ENCODE peak calls at places on chromosome 21, in five cellular contexts. One of them, this sample, is unnamed.

GRCh38 chr21:42609806-42610205 is 43.6 kb upstream of the PDE9A start:
- DNase-seq in H1: no peak
- DNase-seq in astrocyte: no peak
- DNase-seq in PC-3: no peak
- DNase-seq in fibroblast of lung: no peak
- DNase-seq in this sample: no peak

GRCh38 chr21:25578070-25578961 is 29.0 kb downstream of the MRPL39 start:
- DNase-seq in astrocyte: peak
- DNase-seq in H1: no peak
- DNase-seq in PC-3: no peak
- DNase-seq in fibroblast of lung: peak
- DNase-seq in this sample: no peak

GRCh38 chr21:33265664-33266049 is 510 bp upstream of the IL10RB start:
- DNase-seq in H1: no peak
- DNase-seq in astrocyte: no peak
- DNase-seq in fibroblast of lung: no peak
- DNase-seq in PC-3: peak
- DNase-seq in this sample: no peak

GRCh38 chr21:40425981-40426380 is 421.0 kb downstream of the DSCAM start:
- DNase-seq in H1: no peak
- DNase-seq in astrocyte: no peak
- DNase-seq in PC-3: no peak
- DNase-seq in fibroblast of lung: no peak
- DNase-seq in this sample: no peak

GRCh38 chr21:42845296-42845965 is 33.9 kb downstream of the WDR4 start:
- DNase-seq in H1: no peak
- DNase-seq in astrocyte: peak
- DNase-seq in PC-3: no peak
- DNase-seq in fibroblast of lung: peak
- DNase-seq in this sample: peak

GRCh38 chr21:21163904-21164303 is 165.7 kb downstream of the NCAM2 start:
- DNase-seq in PC-3: peak
- DNase-seq in fibroblast of lung: peak
- DNase-seq in H1: peak
- DNase-seq in astrocyte: peak
- DNase-seq in this sample: peak

GRCh38 chr21:44012474-44013379 is 618 bp downstream of the TRAPPC10 start:
- DNase-seq in astrocyte: no peak
- DNase-seq in PC-3: peak
- DNase-seq in fibroblast of lung: peak
- DNase-seq in H1: peak
- DNase-seq in this sample: peak

GRCh38 chr21:16587671-16588379 is 858.0 kb downstream of the USP25 start:
- DNase-seq in astrocyte: peak
- DNase-seq in fibroblast of lung: peak
- DNase-seq in H1: no peak
- DNase-seq in PC-3: peak
- DNase-seq in this sample: no peak

GRCh38 chr21:30194701-30195299 is 21.1 kb downstream of the CLDN8 start:
- DNase-seq in fibroblast of lung: no peak
- DNase-seq in astrocyte: no peak
- DNase-seq in PC-3: peak
- DNase-seq in H1: no peak
- DNase-seq in this sample: no peak

GRCh38 chr21:15436031-15436430 is 293.8 kb upstream of the USP25 start:
- DNase-seq in fibroblast of lung: no peak
- DNase-seq in astrocyte: no peak
- DNase-seq in H1: no peak
- DNase-seq in PC-3: no peak
- DNase-seq in this sample: no peak

GRCh38 chr21:38985423-38986378 is 180.0 kb downstream of the ETS2 start:
- DNase-seq in PC-3: no peak
- DNase-seq in fibroblast of lung: peak
- DNase-seq in astrocyte: peak
- DNase-seq in H1: no peak
- DNase-seq in this sample: peak

GRCh38 chr21:41604583-41605041 is 96.7 kb upstream of the TMPRSS2 start:
- DNase-seq in PC-3: peak
- DNase-seq in astrocyte: no peak
- DNase-seq in H1: no peak
- DNase-seq in fibroblast of lung: no peak
- DNase-seq in this sample: peak
- H2AFZ ChIP-seq in PC-3: no peak
- H2AFZ ChIP-seq in astrocyte: no peak
- H2AFZ ChIP-seq in H1: no peak
- H2AFZ ChIP-seq in fibroblast of lung: no peak
- H2AFZ ChIP-seq in this sample: no peak

GRCh38 chr21:45378258-45378966 is 26.6 kb upstream of the COL18A1 start:
- DNase-seq in PC-3: peak
- DNase-seq in astrocyte: peak
- DNase-seq in H1: peak
- DNase-seq in fibroblast of lung: peak
- DNase-seq in this sample: peak
- H3K4me2 ChIP-seq in PC-3: no peak
- H3K4me2 ChIP-seq in astrocyte: peak
- H3K4me2 ChIP-seq in H1: peak
- H3K4me2 ChIP-seq in fibroblast of lung: no peak
- H3K4me2 ChIP-seq in this sample: no peak

GRCh38 chr21:28742527-28742926 is 250.2 kb downstream of the LTN1 start:
- DNase-seq in H1: no peak
- DNase-seq in fibroblast of lung: peak
- DNase-seq in astrocyte: no peak
- DNase-seq in PC-3: peak
- DNase-seq in this sample: no peak
- TF ChIP-seq CTCF in H1: no peak
- TF ChIP-seq CTCF in fibroblast of lung: peak
- TF ChIP-seq CTCF in astrocyte: peak
- TF ChIP-seq CTCF in PC-3: peak
- TF ChIP-seq CTCF in this sample: peak

DNA sequence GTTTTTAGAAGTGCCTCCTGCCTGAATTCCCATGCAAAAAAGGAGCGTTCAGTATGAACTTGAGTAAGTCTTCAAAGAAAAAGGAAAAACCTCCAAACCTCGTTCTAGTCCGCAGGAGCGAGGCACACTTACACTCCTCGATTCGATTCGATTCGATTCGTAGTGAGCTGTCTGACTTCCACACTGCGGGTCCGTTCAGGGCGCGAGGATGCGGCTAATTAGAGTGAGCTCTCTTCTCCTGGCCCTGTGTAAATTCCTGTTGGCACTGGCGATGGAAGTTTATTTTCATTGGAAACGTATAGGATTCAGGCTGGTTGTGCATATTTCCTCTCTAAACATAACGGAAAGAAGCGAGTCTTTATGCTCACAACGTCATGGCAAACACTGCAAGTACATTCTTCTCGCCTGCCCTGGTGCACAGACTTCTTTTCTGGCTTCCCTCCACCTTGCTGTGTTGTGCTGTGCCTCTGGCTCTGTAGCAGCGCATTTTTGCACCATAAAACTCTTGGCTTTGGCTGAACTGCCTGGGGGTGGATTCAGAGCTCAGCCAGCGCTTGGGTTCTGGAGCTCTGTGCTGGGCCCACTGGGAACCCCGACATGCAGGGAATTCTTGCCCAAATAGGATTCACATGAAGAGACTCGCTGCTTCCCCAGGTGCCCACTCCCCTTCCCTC is 2.7 kb downstream of the HUNK start:
- DNase-seq in H1: no peak
- DNase-seq in fibroblast of lung: no peak
- DNase-seq in astrocyte: no peak
- DNase-seq in PC-3: no peak
- DNase-seq in this sample: no peak
- H2AFZ ChIP-seq in H1: no peak
- H2AFZ ChIP-seq in fibroblast of lung: no peak
- H2AFZ ChIP-seq in astrocyte: no peak
- H2AFZ ChIP-seq in PC-3: no peak
- H2AFZ ChIP-seq in this sample: no peak

GRCh38 chr21:37412603-37413360 is 46.2 kb downstream of the DYRK1A start:
- DNase-seq in H1: no peak
- DNase-seq in fibroblast of lung: peak
- DNase-seq in PC-3: no peak
- DNase-seq in astrocyte: peak
- DNase-seq in this sample: no peak
- H3K4me2 ChIP-seq in H1: no peak
- H3K4me2 ChIP-seq in fibroblast of lung: peak
- H3K4me2 ChIP-seq in PC-3: no peak
- H3K4me2 ChIP-seq in astrocyte: peak
- H3K4me2 ChIP-seq in this sample: peak

GRCh38 chr21:36917487-36918158 is 48.8 kb downstream of the HLCS start:
- DNase-seq in PC-3: peak
- DNase-seq in fibroblast of lung: peak
- DNase-seq in H1: peak
- DNase-seq in astrocyte: peak
- DNase-seq in this sample: peak
- TF ChIP-seq CTCF in PC-3: peak
- TF ChIP-seq CTCF in fibroblast of lung: peak
- TF ChIP-seq CTCF in H1: peak
- TF ChIP-seq CTCF in astrocyte: peak
- TF ChIP-seq CTCF in this sample: peak

DNA sequence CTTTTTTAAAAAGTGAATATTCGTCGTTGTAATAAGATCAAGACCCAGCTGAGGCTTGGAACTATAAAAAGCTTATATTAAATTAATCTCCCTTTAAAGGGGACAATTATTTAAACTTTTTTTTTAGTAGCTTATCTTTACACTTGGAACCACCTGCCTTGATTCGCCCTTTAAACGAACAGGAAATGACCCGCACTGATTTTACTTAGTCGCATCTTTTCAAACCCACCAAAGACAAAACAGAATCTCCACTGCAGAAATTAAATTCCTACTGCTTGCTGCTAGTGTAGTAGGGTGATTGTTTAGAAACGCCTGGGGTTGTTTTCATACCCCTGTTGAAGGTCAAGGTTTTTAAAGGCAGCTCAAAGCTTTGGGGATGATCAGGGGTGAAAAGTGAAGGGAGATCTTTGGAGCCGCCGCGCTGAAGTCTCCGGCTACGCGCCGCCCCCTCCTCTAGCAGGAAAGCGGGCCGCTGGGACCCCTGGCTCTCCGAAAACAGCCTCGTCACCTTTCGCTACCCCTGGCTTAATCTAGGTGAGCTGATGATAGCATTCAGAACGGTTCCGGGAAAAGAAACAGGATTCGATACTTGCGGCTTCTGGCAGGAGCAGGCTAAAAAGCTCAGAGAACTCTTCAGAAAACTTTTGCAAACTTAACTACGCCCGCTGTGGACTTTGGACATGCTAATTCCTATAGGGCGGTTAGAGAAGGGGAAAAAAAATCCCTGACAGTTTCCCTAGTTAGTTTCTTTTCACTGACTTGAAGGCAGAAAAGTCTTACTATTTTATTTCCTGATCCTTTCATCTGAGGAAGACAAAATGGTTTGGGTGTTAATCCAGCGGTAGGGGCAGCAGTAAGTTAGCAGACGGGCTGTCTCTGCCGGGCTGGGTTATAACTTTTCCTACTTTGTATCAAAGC is 163.2 kb downstream of the RUNX1 start:
- DNase-seq in H1: peak
- DNase-seq in PC-3: peak
- DNase-seq in fibroblast of lung: no peak
- DNase-seq in astrocyte: no peak
- DNase-seq in this sample: peak
- H2AFZ ChIP-seq in H1: no peak
- H2AFZ ChIP-seq in PC-3: no peak
- H2AFZ ChIP-seq in fibroblast of lung: no peak
- H2AFZ ChIP-seq in astrocyte: no peak
- H2AFZ ChIP-seq in this sample: no peak

GRCh38 chr21:31329431-31330143 is 14.5 kb downstream of the TIAM1 start:
- DNase-seq in PC-3: no peak
- DNase-seq in H1: no peak
- DNase-seq in astrocyte: no peak
- DNase-seq in fibroblast of lung: no peak
- DNase-seq in this sample: no peak

GRCh38 chr21:31330144-31330483 is 13.9 kb downstream of the TIAM1 start:
- DNase-seq in PC-3: no peak
- DNase-seq in H1: no peak
- DNase-seq in fibroblast of lung: no peak
- DNase-seq in astrocyte: no peak
- DNase-seq in this sample: no peak

GRCh38 chr21:31332525-31332924 is 11.5 kb downstream of the TIAM1 start:
- DNase-seq in PC-3: no peak
- DNase-seq in H1: no peak
- DNase-seq in astrocyte: no peak
- DNase-seq in fibroblast of lung: no peak
- DNase-seq in this sample: no peak

GRCh38 chr21:31331231-31331630 is 12.8 kb downstream of the TIAM1 start:
- DNase-seq in H1: no peak
- DNase-seq in fibroblast of lung: no peak
- DNase-seq in PC-3: no peak
- DNase-seq in astrocyte: no peak
- DNase-seq in this sample: no peak

GRCh38 chr21:31326478-31327247 is 17.4 kb downstream of the TIAM1 start:
- DNase-seq in H1: no peak
- DNase-seq in fibroblast of lung: peak
- DNase-seq in astrocyte: peak
- DNase-seq in PC-3: no peak
- DNase-seq in this sample: peak
- H3K4me2 ChIP-seq in H1: no peak
- H3K4me2 ChIP-seq in fibroblast of lung: no peak
- H3K4me2 ChIP-seq in astrocyte: peak
- H3K4me2 ChIP-seq in PC-3: no peak
- H3K4me2 ChIP-seq in this sample: peak